ENCODE peak calls at places on chromosomes 7 and 10, in ten cellular contexts. Y is fibroblast of the aortic adventitia; D is colonic mucosa; S is HL-60; Z is AG04449; A is cardiac muscle cell; E is fibroblast of lung; V is fibroblast of villous mesenchyme; G is CD8-positive, alpha-beta T cell; M is spleen. N is an unnamed sample.

GRCh38 chr10:1300218-1300617 is 244.0 kb downstream of the WDR37 start:
- DNase-seq in Y (no peak), A (no peak), D (no peak), E (no peak), G (no peak), M (no peak), Z (no peak), V (no peak), S (no peak), N (no peak)

GRCh38 chr10:93813507-93814465 is 56.0 kb downstream of the LGI1 start:
- DNase-seq in E (peak; percentile 31), S (peak; percentile 24), M (peak; percentile 78), V (peak; percentile 22), Y (peak; percentile 52), D (peak; percentile 75), Z (no peak), A (peak; percentile 48), G (peak; percentile 8), N (no peak)

GRCh38 chr10:97974526-97975525 is 55.6 kb downstream of the CRTAC1 start:
- DNase-seq in A (no peak), M (no peak), D (no peak), Y (no peak), G (no peak), Z (no peak), E (no peak), V (no peak), S (no peak), N (no peak)

GRCh38 chr10:97867220-97867800 is 17.7 kb downstream of the GOLGA7B start:
- DNase-seq in D (no peak), G (no peak), V (no peak), E (no peak), S (no peak), Z (no peak), Y (no peak), M (peak; percentile 29), A (no peak), N (no peak)

GRCh38 chr7:150990416-150991186 is at the start of gene NOS3:
- DNase-seq in D (no peak), S (no peak), A (no peak), G (no peak), E (no peak), V (no peak), M (no peak), Y (no peak), Z (no peak), N (no peak)

GRCh38 chr10:101843032-101843991 is at the start of gene KCNIP2:
- DNase-seq in Z (no peak), V (no peak), E (no peak), D (no peak), G (peak; percentile 65), M (peak; percentile 88), A (no peak), Y (no peak), S (no peak), N (no peak)

GRCh38 chr7:106538638-106539037 is 122.3 kb downstream of the CCDC71L start:
- DNase-seq in M (no peak), D (no peak), Y (no peak), V (no peak), S (no peak), A (peak; percentile 40), Z (no peak), E (no peak), G (no peak), N (no peak)

GRCh38 chr10:75295901-75296441 is 60.2 kb upstream of the COMTD1 start:
- DNase-seq in M (no peak), S (no peak), Z (no peak), E (peak; percentile 25), G (no peak), Y (no peak), A (peak; percentile 13), D (no peak), V (no peak), N (no peak)

GRCh38 chr10:115028419-115028818 is 64.7 kb upstream of the ATRNL1 start:
- DNase-seq in Z (no peak), D (no peak), S (no peak), G (no peak), A (no peak), M (no peak), E (no peak), Y (no peak), V (no peak), N (no peak)

GRCh38 chr10:52949899-52950298 is 177.3 kb upstream of the MBL2 start:
- DNase-seq in G (no peak), E (no peak), A (no peak), Y (no peak), Z (no peak), S (no peak), M (peak; percentile 47), V (no peak), D (no peak), N (no peak)
- TF ChIP-seq CTCF in G (no peak), E (no peak), A (no peak), Y (no peak), Z (no peak), S (no peak), M (no peak), V (no peak), D (no peak), N (peak; percentile 21)

GRCh38 chr10:68088030-68088396 is 12.9 kb upstream of the HERC4 start:
- DNase-seq in Z (no peak), V (no peak), G (no peak), M (no peak), D (no peak), E (no peak), S (no peak), Y (no peak), A (no peak), N (no peak)

GRCh38 chr10:68086011-68086410 is 10.9 kb upstream of the HERC4 start:
- DNase-seq in Y (no peak), V (no peak), D (no peak), S (no peak), M (no peak), G (no peak), Z (no peak), E (no peak), A (no peak), N (no peak)

GRCh38 chr10:68086910-68087309 is 11.8 kb upstream of the HERC4 start:
- DNase-seq in A (no peak), S (no peak), Y (no peak), V (no peak), D (no peak), E (no peak), Z (no peak), M (no peak), G (no peak), N (no peak)

GRCh38 chr10:68088744-68089143 is 13.7 kb upstream of the HERC4 start:
- DNase-seq in M (no peak), S (no peak), A (peak; percentile 46), D (no peak), Y (peak; percentile 30), V (peak; percentile 62), E (peak; percentile 60), G (no peak), Z (no peak), N (no peak)

DNA sequence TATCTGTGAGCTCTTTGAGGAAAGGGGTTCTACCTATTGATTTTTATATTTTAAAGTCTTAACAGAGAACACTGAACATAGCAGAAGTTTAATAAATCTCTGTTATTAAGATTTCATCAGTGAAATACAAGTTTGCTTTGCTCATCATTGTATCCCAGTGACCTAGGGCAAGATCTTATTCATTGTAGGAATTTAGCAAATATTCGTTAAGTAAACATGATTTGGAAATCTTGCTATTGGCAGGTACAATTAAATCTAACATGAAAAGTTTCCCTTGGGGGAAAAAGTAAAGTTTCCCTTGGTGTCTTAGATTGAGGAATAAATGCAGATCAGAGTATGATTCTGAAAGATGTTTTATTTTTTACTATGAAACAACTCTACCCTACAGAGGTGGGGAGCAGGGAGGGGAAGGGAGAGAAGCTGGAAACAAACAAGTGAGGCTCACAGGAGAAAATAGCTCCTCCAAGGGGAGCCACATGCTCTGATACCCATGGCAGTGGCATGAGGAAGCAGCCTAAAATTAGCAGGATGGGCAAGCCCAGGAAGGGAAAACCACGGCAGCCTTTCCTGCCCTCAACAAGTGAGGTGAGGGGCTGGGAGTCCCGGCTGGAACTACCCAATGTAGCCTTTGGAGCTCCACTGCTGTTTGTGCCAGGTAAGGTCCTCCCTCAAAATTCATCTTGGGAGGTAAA is 12.4 kb upstream of the HERC4 start:
- DNase-seq in M (no peak), E (no peak), S (no peak), A (no peak), Y (no peak), Z (no peak), D (no peak), G (no peak), V (no peak), N (no peak)
- H3K4me3 ChIP-seq in M (no peak overlapping the region), E (no peak overlapping the region), S (no peak overlapping the region), A (no peak overlapping the region), Y (no peak overlapping the region), Z (no peak overlapping the region), D (no peak overlapping the region), G (no peak overlapping the region), V (no peak overlapping the region), N (no peak overlapping the region)

DNA sequence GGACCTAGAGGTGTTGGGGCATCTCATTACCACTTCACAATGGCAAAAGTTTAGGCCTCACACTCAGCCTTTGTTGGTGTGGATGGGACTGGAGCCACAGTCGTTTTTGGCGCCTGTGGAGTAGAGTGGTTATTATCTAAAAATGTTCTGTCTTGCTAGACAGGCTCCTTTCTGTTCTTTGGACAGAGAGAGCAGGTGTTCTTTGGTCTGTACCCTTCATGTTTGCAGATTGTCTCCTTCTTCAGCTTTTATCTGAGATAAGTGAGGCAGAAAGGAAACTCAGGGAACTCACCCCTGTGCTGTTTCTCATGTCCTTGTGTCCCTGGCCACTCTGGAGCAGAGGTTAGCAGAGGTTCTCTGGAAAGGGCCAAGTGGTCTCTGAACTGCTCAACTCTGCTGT is 103.7 kb downstream of the CCNY start:
- DNase-seq in D (no peak), A (no peak), S (no peak), E (no peak), Z (no peak), M (no peak), G (no peak), Y (no peak), V (no peak), N (no peak)
- TF ChIP-seq CTCF in D (no peak), A (no peak), S (no peak), E (no peak), Z (no peak), M (no peak), G (no peak), Y (no peak), V (no peak), N (no peak)

DNA sequence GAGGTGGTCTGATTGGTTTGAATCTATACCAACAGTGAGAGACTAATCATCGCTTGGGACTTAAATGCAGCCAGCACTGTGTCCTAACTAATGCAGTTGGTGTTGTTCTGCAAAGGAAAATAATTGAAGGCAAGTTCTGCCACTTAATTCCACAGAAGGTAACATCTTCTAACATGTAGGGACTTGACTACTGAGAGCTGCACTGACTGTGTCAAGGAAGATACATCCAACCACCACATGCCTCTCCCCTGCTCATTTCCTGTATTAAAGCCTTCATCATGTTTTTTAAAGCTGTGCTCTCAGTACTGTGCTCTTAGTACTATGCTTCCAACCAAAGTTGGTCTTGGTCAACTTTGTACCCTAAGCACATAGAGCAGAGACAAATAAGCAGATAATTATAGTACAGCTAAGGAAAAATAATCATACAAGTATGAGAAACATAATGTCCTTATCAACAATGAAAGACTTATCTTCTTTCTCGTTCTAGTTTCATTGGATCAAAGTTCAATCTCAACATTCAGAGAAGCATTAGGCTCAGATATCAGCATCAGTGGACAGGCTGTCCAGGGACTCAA is 2.8 kb upstream of the CYP3A4 start:
- DNase-seq in V (no peak), E (no peak), Y (no peak), A (no peak), S (no peak), Z (no peak), D (no peak), M (no peak), G (no peak), N (no peak)
- H3K4me3 ChIP-seq in V (no peak overlapping the region), E (no peak overlapping the region), Y (no peak overlapping the region), A (no peak overlapping the region), S (no peak overlapping the region), Z (no peak overlapping the region), D (no peak overlapping the region), M (no peak overlapping the region), G (no peak overlapping the region), N (no peak overlapping the region)

N was measured in retinal pigment epithelial cell.